ENCODE peak calls at places on chromosomes 12 and 14, in ten cellular contexts. L is CD8-positive, alpha-beta memory T cell; R is GM23248; A is upper lobe of right lung; E is astrocyte; O is right atrium auricular region; V is adrenal gland; F is uterus; W is pancreas; D is breast epithelium. P is an unnamed sample.

GRCh38 chr12:120810021-120810420 is 84.4 kb downstream of the ACADS start:
- DNase-seq in L (no peak), R (no peak), A (no peak), E (no peak), O (no peak), V (no peak), F (no peak), W (no peak), D (no peak), P (no peak)

GRCh38 chr12:70561550-70561949 is 75.7 kb downstream of the PTPRB start:
- DNase-seq in L (no peak), R (no peak), A (no peak), E (no peak), O (no peak), V (peak; percentile 21), F (no peak), W (no peak), D (no peak), P (no peak)

GRCh38 chr12:56987551-56988053 is 18.7 kb downstream of the ZBTB39 start:
- DNase-seq in L (peak; percentile 70), R (peak; percentile 84), A (peak; percentile 91), E (peak; percentile 20), O (peak; percentile 78), V (peak; percentile 84), F (peak; percentile 76), W (peak; percentile 72), D (peak; percentile 53), P (peak; percentile 57)

GRCh38 chr12:12823308-12823707 is 10.2 kb downstream of the DDX47 start:
- DNase-seq in L (no peak), R (peak; percentile 61), A (no peak), E (peak; percentile 95), O (no peak), V (no peak), F (no peak), W (no peak), D (no peak), P (peak; percentile 83)

GRCh38 chr12:93847517-93848452 is 170.6 kb downstream of the CRADD start:
- DNase-seq in L (no peak), R (peak; percentile 58), A (no peak), E (no peak), O (no peak), V (no peak), F (no peak), W (no peak), D (no peak), P (no peak)

GRCh38 chr12:40099423-40099853 is 6.4 kb downstream of the SLC2A13 start:
- DNase-seq in L (no peak), R (no peak), A (no peak), E (no peak), O (no peak), V (no peak), F (no peak), W (no peak), D (no peak), P (no peak)

GRCh38 chr14:73887704-73888459 is 1.2 kb downstream of the ZNF410 start:
- DNase-seq in L (no peak), R (peak; percentile 19), A (no peak), E (no peak), O (no peak), V (no peak), F (no peak), W (no peak), D (no peak), P (no peak)

GRCh38 chr14:23078692-23079116 is 16.2 kb downstream of the ACIN1 start:
- DNase-seq in L (no peak), R (peak; percentile 98), A (no peak), E (peak; percentile 91), O (peak; percentile 91), V (peak; percentile 84), F (peak; percentile 75), W (no peak), D (no peak), P (peak; percentile 94)

GRCh38 chr12:76586764-76587395 is 27.3 kb upstream of the OSBPL8 start:
- DNase-seq in L (no peak), R (peak; percentile 76), A (no peak), E (peak; percentile 46), O (no peak), V (peak; percentile 28), F (no peak), W (no peak), D (no peak), P (peak; percentile 67)

GRCh38 chr14:75088566-75089373 is 19.3 kb downstream of the ZC2HC1C start:
- DNase-seq in L (no peak), R (peak; percentile 76), A (no peak), E (peak; percentile 23), O (no peak), V (peak; percentile 67), F (no peak), W (no peak), D (no peak), P (peak; percentile 50)

GRCh38 chr12:65728913-65729793 is 95.1 kb upstream of the HMGA2 start:
- DNase-seq in L (no peak), R (peak; percentile 48), A (no peak), E (peak; percentile 17), O (no peak), V (no peak), F (no peak), W (no peak), D (no peak), P (no peak)

GRCh38 chr14:97120204-97121120 is 323.3 kb downstream of the VRK1 start:
- DNase-seq in L (no peak), R (no peak), A (no peak), E (no peak), O (no peak), V (no peak), F (no peak), W (no peak), D (no peak), P (no peak)

GRCh38 chr14:38723954-38724353 is 379.1 kb downstream of the SEC23A start:
- DNase-seq in L (no peak), R (no peak), A (no peak), E (peak; percentile 3), O (no peak), V (no peak), F (no peak), W (no peak), D (no peak), P (no peak)

GRCh38 chr14:88995437-88996198 is 171.2 kb downstream of the TTC8 start:
- DNase-seq in L (no peak), R (peak; percentile 84), A (no peak), E (peak; percentile 99), O (no peak), V (no peak), F (no peak), W (no peak), D (no peak), P (no peak)

GRCh38 chr12:51183816-51184215 is 10.9 kb upstream of the TFCP2 start:
- DNase-seq in L (no peak), R (peak; percentile 21), A (no peak), E (peak; percentile 26), O (no peak), V (peak; percentile 73), F (no peak), W (peak; percentile 85), D (no peak), P (peak; percentile 22)

GRCh38 chr12:7712841-7713442 is 1.7 kb downstream of the DPPA3 start:
- DNase-seq in L (no peak), R (no peak), A (no peak), E (no peak), O (no peak), V (no peak), F (no peak), W (no peak), D (no peak), P (no peak)

GRCh38 chr12:107903377-107904061 is 129.0 kb downstream of the ASCL4 start:
- DNase-seq in L (no peak), R (peak; percentile 39), A (peak; percentile 90), E (no peak), O (no peak), V (peak; percentile 33), F (peak; percentile 30), W (peak; percentile 76), D (peak; percentile 31), P (no peak)

GRCh38 chr14:23600806-23601205 is 22.2 kb upstream of the JPH4 start:
- DNase-seq in L (no peak), R (no peak), A (no peak), E (no peak), O (no peak), V (no peak), F (no peak), W (no peak), D (no peak), P (no peak)

GRCh38 chr12:21500786-21501257 is 613 bp downstream of the RECQL start:
- DNase-seq in L (no peak), R (no peak), A (no peak), E (no peak), O (no peak), V (no peak), F (no peak), W (no peak), D (no peak), P (no peak)
- H3K27ac ChIP-seq in L (peak overlapping the region; percentile 80), R (peak overlapping the region; percentile 99), A (peak overlapping the region; percentile 93), E (peak overlapping the region; percentile 97), O (peak overlapping the region; percentile 93), V (peak overlapping the region; percentile 88), F (peak overlapping the region; percentile 79), W (peak overlapping the region; percentile 81), D (peak overlapping the region; percentile 92), P (peak overlapping the region; percentile 100)

GRCh38 chr12:30200864-30201263 is 417.1 kb upstream of the TMTC1 start:
- DNase-seq in L (no peak), R (peak; percentile 7), A (no peak), E (no peak), O (no peak), V (no peak), F (no peak), W (no peak), D (no peak), P (peak; percentile 4)
- H3K4me3 ChIP-seq in L (no peak overlapping the region), R (no peak overlapping the region), A (no peak overlapping the region), E (peak overlapping the region; percentile 45), O (peak overlapping the region; percentile 47), V (no peak overlapping the region), F (no peak overlapping the region), W (peak overlapping the region; percentile 41), D (peak overlapping the region; percentile 22), P (peak overlapping the region; percentile 32)

DNA sequence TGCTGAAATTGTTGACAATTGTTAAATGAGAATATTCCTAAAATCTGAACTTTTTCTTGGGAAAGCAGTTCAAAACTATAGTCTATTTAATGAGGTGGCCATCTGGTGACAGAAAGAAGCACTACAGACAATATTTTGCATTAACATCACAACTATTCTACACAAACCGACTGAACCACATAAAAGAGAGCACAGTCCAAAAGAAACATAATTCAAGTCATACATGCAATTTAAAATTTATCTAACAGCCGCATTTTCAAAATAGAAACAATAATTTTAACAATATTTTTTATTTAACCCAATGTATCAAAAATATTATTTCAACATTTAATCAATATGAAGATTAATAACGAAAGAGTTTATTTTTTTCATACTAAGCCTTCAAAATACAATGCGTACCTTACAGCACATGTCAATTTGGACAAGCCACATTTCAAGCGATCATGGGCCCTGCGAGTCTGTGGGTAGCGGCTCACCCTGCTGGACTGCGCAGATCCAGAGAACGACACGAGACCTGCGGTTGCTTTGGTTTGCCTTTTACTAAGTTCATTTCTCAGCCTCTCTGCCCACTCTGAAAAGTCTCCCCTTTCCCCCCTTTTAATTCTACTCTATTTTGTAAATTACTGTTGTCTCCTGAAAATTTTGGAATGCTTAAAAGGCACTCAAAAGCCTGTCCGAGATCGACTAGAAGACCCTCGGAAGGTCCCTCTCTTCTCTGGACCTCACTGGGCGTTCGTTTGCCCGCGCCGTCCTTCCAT is 941 bp upstream of the LRRC9 start:
- DNase-seq in L (no peak), R (peak; percentile 60), A (no peak), E (peak; percentile 35), O (no peak), V (peak; percentile 20), F (no peak), W (no peak), D (no peak), P (peak; percentile 36)
- H3K27me3 ChIP-seq in L (peaks cover 15% of the 10 kb centered on the region), R (peaks cover 36% of the 10 kb centered on the region), A (peaks cover 37% of the 10 kb centered on the region), E (peaks cover 5% of the 10 kb centered on the region), O (no peaks in the 10 kb centered on the region), V (peaks cover 3% of the 10 kb centered on the region), F (no peaks in the 10 kb centered on the region), W (peaks cover 3% of the 10 kb centered on the region), D (no peaks in the 10 kb centered on the region), P (peaks cover 5% of the 10 kb centered on the region)

GRCh38 chr12:96210376-96211055 is 16.3 kb downstream of the ELK3 start:
- DNase-seq in L (no peak), R (no peak), A (no peak), E (no peak), O (peak; percentile 49), V (no peak), F (no peak), W (no peak), D (peak; percentile 14), P (no peak)
- H3K27ac ChIP-seq in L (no peak overlapping the region), R (no peak overlapping the region), A (no peak overlapping the region), E (no peak overlapping the region), O (no peak overlapping the region), V (no peak overlapping the region), F (peak overlapping the region; percentile 59), W (no peak overlapping the region), D (peak overlapping the region; percentile 54), P (peak overlapping the region; percentile 89)